ENCODE peak calls at places on chromosomes 6 and 20, in seven cellular contexts. X is HCT116, Y is HepG2, G is GM12878, U is K562, I is SK-N-SH, C is H1. B is an unnamed sample.

GRCh38 chr6:154921482-154921881 is 73.6 kb upstream of the TIAM2 start:
- DNase-seq in I (no peak), G (no peak), Y (no peak), X (no peak), U (no peak), C (no peak), B (no peak)

GRCh38 chr20:13723015-13723414 is 61.7 kb downstream of the ESF1 start:
- DNase-seq in C (no peak), I (peak; percentile 4), Y (no peak), G (no peak), X (no peak), U (no peak), B (no peak)

GRCh38 chr20:8909596-8909995 is 159.3 kb upstream of the PLCB4 start:
- DNase-seq in I (no peak), U (no peak), G (no peak), Y (no peak), C (no peak), X (no peak), B (no peak)

GRCh38 chr6:128479991-128480390 is 40.4 kb downstream of the PTPRK start:
- DNase-seq in C (no peak), U (no peak), G (no peak), I (no peak), X (no peak), Y (no peak), B (no peak)

GRCh38 chr20:23655551-23656211 is 17.9 kb upstream of the CST3 start:
- DNase-seq in Y (no peak), C (no peak), U (no peak), G (no peak), I (no peak), X (no peak), B (no peak)

GRCh38 chr20:20612251-20612650 is 100.2 kb downstream of the RALGAPA2 start:
- DNase-seq in X (no peak), C (no peak), U (no peak), I (no peak), Y (no peak), G (no peak), B (no peak)

GRCh38 chr6:105832358-105832757 is 253.8 kb upstream of the PRDM1 start:
- DNase-seq in U (no peak), I (no peak), C (no peak), Y (no peak), X (no peak), G (no peak), B (no peak)

GRCh38 chr6:134146268-134147032 is 94.0 kb upstream of the SLC2A12 start:
- DNase-seq in Y (no peak), X (no peak), U (no peak), I (no peak), G (no peak), C (no peak), B (no peak)

GRCh38 chr20:46402236-46402886 is 4.1 kb downstream of the ELMO2 start:
- DNase-seq in I (no peak), U (no peak), X (no peak), C (no peak), Y (no peak), G (no peak), B (peak; percentile 25)

GRCh38 chr6:6845603-6846002 is 257.1 kb downstream of the LY86 start:
- DNase-seq in C (no peak), I (no peak), G (no peak), X (no peak), U (no peak), Y (no peak), B (no peak)

GRCh38 chr6:84150680-84151079 is 76.8 kb downstream of the CEP162 start:
- DNase-seq in C (no peak), U (no peak), I (no peak), G (no peak), X (no peak), Y (no peak), B (no peak)

GRCh38 chr6:13396241-13396792 is 68.0 kb upstream of the TBC1D7 start:
- DNase-seq in C (no peak), X (no peak), I (no peak), U (no peak), Y (no peak), G (no peak), B (no peak)

GRCh38 chr6:13397359-13398080 is 69.2 kb upstream of the TBC1D7 start:
- DNase-seq in C (no peak), Y (no peak), I (no peak), U (no peak), G (peak; percentile 68), X (no peak), B (no peak)

GRCh38 chr6:13400772-13401171 is 72.4 kb upstream of the TBC1D7 start:
- DNase-seq in Y (no peak), X (no peak), G (peak; percentile 39), U (no peak), C (no peak), I (no peak), B (no peak)

GRCh38 chr6:13398081-13398406 is 69.7 kb upstream of the TBC1D7 start:
- DNase-seq in C (no peak), X (no peak), Y (no peak), G (no peak), I (no peak), U (no peak), B (no peak)

DNA sequence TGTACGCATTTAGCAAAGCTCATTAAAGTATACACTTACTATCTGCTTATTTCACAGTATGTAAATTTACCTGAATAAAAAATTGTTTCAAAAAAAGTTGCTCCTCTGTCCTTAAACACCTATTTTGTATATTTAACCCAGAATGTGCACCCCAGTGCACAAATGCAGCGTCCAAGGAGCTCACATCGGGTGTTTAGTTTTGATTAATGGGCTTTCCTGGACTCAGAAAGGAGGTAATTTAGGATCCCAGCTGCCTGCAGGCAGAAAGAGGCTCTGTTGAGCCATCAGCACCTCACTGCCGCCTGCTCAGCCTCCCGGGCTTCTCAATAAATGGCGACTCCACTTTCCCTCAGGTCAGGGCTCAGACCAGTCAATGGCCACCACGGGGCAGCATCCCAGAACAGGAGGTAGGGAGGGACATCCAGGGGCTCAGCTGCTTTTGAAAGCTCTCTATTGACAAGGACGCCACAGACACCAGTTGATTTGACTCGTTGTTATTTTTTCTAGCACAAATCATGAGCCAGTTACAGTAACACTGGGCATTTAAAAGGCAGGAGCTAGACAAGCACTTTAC is 70.2 kb upstream of the TBC1D7 start:
- DNase-seq in G (no peak), U (no peak), Y (no peak), X (no peak), C (no peak), I (peak; percentile 24), B (no peak)
- TF ChIP-seq JUND in G (no peak), U (no peak), Y (no peak), X (no peak), C (no peak), I (no peak), B (no peak)

GRCh38 chr6:56730663-56731529 is 88.2 kb upstream of the DST start:
- DNase-seq in X (no peak), Y (no peak), U (no peak), I (no peak), G (no peak), C (no peak), B (no peak)
- TF ChIP-seq JUND in X (peak; percentile 85), Y (no peak), U (no peak), I (peak; percentile 64), G (no peak), C (no peak), B (no peak)

GRCh38 chr20:3732327-3733118 is at the start of gene HSPA12B:
- DNase-seq in C (no peak), U (no peak), G (no peak), Y (no peak), X (no peak), I (peak; percentile 87), B (no peak)
- TF ChIP-seq JUND in C (no peak), U (no peak), G (no peak), Y (no peak), X (no peak), I (no peak), B (no peak)

GRCh38 chr20:22582960-22583772 is 1.2 kb downstream of the FOXA2 start:
- DNase-seq in Y (peak; percentile 36), G (no peak), I (no peak), C (no peak), X (no peak), U (no peak), B (no peak)

GRCh38 chr20:22585786-22586493 is 1.6 kb upstream of the FOXA2 start:
- DNase-seq in Y (no peak), I (no peak), X (no peak), C (no peak), G (no peak), U (no peak), B (no peak)

GRCh38 chr20:22584922-22585785 is 782 bp upstream of the FOXA2 start:
- DNase-seq in X (no peak), U (no peak), G (no peak), Y (peak; percentile 93), I (no peak), C (no peak), B (peak; percentile 10)

GRCh38 chr20:22583773-22584629 is at the start of gene FOXA2:
- DNase-seq in U (peak; percentile 48), X (no peak), I (no peak), Y (peak; percentile 93), G (no peak), C (no peak), B (peak; percentile 19)

GRCh38 chr20:22584630-22584921 is 204 bp upstream of the FOXA2 start:
- DNase-seq in G (no peak), I (no peak), U (peak; percentile 38), Y (peak; percentile 70), C (no peak), X (no peak), B (no peak)
- TF ChIP-seq JUND in G (no peak), I (no peak), U (no peak), Y (no peak), C (no peak), X (no peak), B (no peak)

B was measured in T47D.